ENCODE peak calls at places on chromosomes 16 and 17, in seven cellular contexts. J is activated T-cell treated with anti-CD3 and anti-CD28 coated beads for 1 hour; F is T-helper 9 cell; U is fibroblast of the aortic adventitia; K is stromal cell of bone marrow; A is MV-4-11; D is stimulated activated CD4-positive, alpha-beta T cell treated with anti-CD3 and anti-CD28 coated beads, Interleukin-12 subunit alpha, Interleukin-12 subunit beta, amount 100 ng/mL, for 4 hours. V is an unnamed sample.

GRCh38 chr16:84647830-84648594 is at the start of gene KLHL36:
- DNase-seq in J (peak; percentile 62), A (peak; percentile 9), K (no peak), U (no peak), D (peak; percentile 73), F (peak; percentile 72), V (peak; percentile 35)

GRCh38 chr16:67514382-67514828 is 14.2 kb upstream of the RIPOR1 start:
- DNase-seq in F (peak; percentile 76), K (peak; percentile 79), J (peak; percentile 78), A (peak; percentile 95), U (peak; percentile 93), D (peak; percentile 73), V (peak; percentile 73)

GRCh38 chr16:2339521-2340484 is 725 bp downstream of the ABCA3 start:
- DNase-seq in J (no peak), D (peak; percentile 42), F (peak; percentile 29), A (no peak), K (no peak), U (peak; percentile 5), V (peak; percentile 65)

GRCh38 chr16:82070656-82071369 is 35.8 kb downstream of the HSD17B2 start:
- DNase-seq in J (no peak), D (no peak), K (peak; percentile 32), A (no peak), U (peak; percentile 36), F (no peak), V (no peak)

GRCh38 chr17:81510798-81511549 is 1.6 kb downstream of the ACTG1 start:
- DNase-seq in D (no peak), A (no peak), J (no peak), U (peak; percentile 49), F (peak; percentile 33), K (no peak), V (peak; percentile 55)

GRCh38 chr17:79388556-79389295 is 222.1 kb downstream of the RBFOX3 start:
- DNase-seq in F (no peak), A (peak; percentile 1), J (no peak), K (no peak), D (no peak), U (peak; percentile 18), V (peak; percentile 77)

GRCh38 chr17:871731-872517 is 89.8 kb downstream of the MRM3 start:
- DNase-seq in K (no peak), A (no peak), F (no peak), U (no peak), D (no peak), J (no peak), V (no peak)

GRCh38 chr17:78279360-78279990 is 48.0 kb downstream of the TMEM235 start:
- DNase-seq in K (no peak), F (no peak), U (no peak), A (no peak), J (no peak), D (no peak), V (no peak)

GRCh38 chr17:39602533-39603303 is 5.0 kb downstream of the NEUROD2 start:
- DNase-seq in J (no peak), A (peak; percentile 4), U (no peak), D (no peak), K (no peak), F (no peak), V (peak; percentile 47)

GRCh38 chr16:81385031-81385756 is 59.4 kb upstream of the CMIP start:
- DNase-seq in J (no peak), U (no peak), F (no peak), K (no peak), A (no peak), D (no peak), V (no peak)

GRCh38 chr16:89471225-89471624 is 19.1 kb downstream of the ANKRD11 start:
- DNase-seq in A (no peak), J (no peak), D (no peak), K (no peak), F (no peak), U (peak; percentile 71), V (no peak)

GRCh38 chr17:59796785-59797205 is 89.3 kb downstream of the VMP1 start:
- DNase-seq in F (no peak), D (no peak), K (no peak), J (no peak), A (no peak), U (peak; percentile 29), V (no peak)

GRCh38 chr16:57192720-57193486 is 6.8 kb downstream of the RSPRY1 start:
- DNase-seq in A (no peak), J (no peak), K (no peak), F (no peak), U (peak; percentile 58), D (no peak), V (no peak)

GRCh38 chr16:65372171-65372570 is 250.3 kb upstream of the CDH11 start:
- DNase-seq in J (no peak), U (no peak), F (no peak), A (peak; percentile 41), D (no peak), K (no peak), V (no peak)

GRCh38 chr16:53358884-53359283 is 75.4 kb upstream of the RBL2 start:
- DNase-seq in A (no peak), U (no peak), F (no peak), J (no peak), D (no peak), K (no peak), V (no peak)

GRCh38 chr17:7136266-7136877 is 21.8 kb upstream of the ASGR2 start:
- DNase-seq in D (peak; percentile 82), U (peak; percentile 81), J (peak; percentile 82), K (peak; percentile 38), A (peak; percentile 80), F (peak; percentile 82), V (peak; percentile 79)

GRCh38 chr17:64618848-64619247 is 43.3 kb downstream of the SMURF2 start:
- DNase-seq in D (no peak), A (no peak), F (no peak), J (no peak), U (no peak), K (no peak), V (no peak)

GRCh38 chr17:40310882-40311391 is 2.0 kb downstream of the RARA start:
- DNase-seq in K (no peak), J (no peak), U (no peak), D (no peak), A (no peak), F (no peak), V (peak; percentile 94)

GRCh38 chr17:7367918-7368596 is 12.8 kb upstream of the TNK1 start:
- DNase-seq in K (no peak), J (no peak), A (no peak), U (no peak), D (no peak), F (no peak), V (no peak)

GRCh38 chr16:48194828-48195566 is 39.2 kb upstream of the ABCC12 start:
- DNase-seq in D (no peak), U (peak; percentile 23), K (no peak), F (no peak), A (no peak), J (no peak), V (no peak)